ENCODE peak calls at places on chromosomes 7 and 10, in seven cellular contexts. C, P, B, K, T, Y and E are unnamed samples.

GRCh38 chr10:67608001-67608400 is 88.0 kb downstream of the CTNNA3 start:
- DNase-seq in P (no peak), C (no peak), Y (no peak), K (no peak), B (no peak), T (no peak), E (no peak)

GRCh38 chr10:72320676-72321247 is 34.0 kb downstream of the DNAJB12 start:
- DNase-seq in K (peak), B (peak), P (peak), Y (no peak), C (peak), T (no peak), E (peak)

GRCh38 chr10:89475137-89475536 is 60.3 kb downstream of the SLC16A12 start:
- DNase-seq in P (no peak), B (no peak), K (no peak), C (no peak), T (no peak), Y (no peak), E (no peak)

GRCh38 chr10:52776471-52776903 is 3.9 kb upstream of the MBL2 start:
- DNase-seq in P (no peak), C (no peak), B (no peak), K (no peak), T (no peak), Y (no peak), E (no peak)

GRCh38 chr10:2122431-2123124 is 385.3 kb upstream of the ADARB2 start:
- DNase-seq in Y (no peak), B (peak), C (no peak), P (no peak), K (no peak), T (no peak), E (no peak)

GRCh38 chr10:123642293-123642692 is 23.9 kb upstream of the GPR26 start:
- DNase-seq in T (no peak), B (no peak), P (no peak), Y (no peak), C (no peak), K (no peak), E (no peak)

GRCh38 chr7:96224682-96225081 is 97.2 kb downstream of the SLC25A13 start:
- DNase-seq in Y (no peak), P (no peak), K (no peak), C (peak), T (no peak), B (no peak), E (no peak)

GRCh38 chr10:14153570-14154055 is 177.1 kb downstream of the FRMD4A start:
- DNase-seq in P (no peak), T (no peak), K (no peak), C (no peak), Y (no peak), B (no peak), E (peak)

GRCh38 chr10:116536810-116537209 is 8.9 kb upstream of the PNLIP start:
- DNase-seq in B (no peak), K (no peak), P (no peak), T (no peak), Y (no peak), C (no peak), E (no peak)